ENCODE peak calls at places on chromosome 7, in six cellular contexts. L is breast epithelium, H is stomach, Q is HCT116, M is spleen, X is thyroid gland. P is an unnamed sample.

GRCh38 chr7:86963599-86964230 is 95.7 kb downstream of the ELAPOR2 start:
- DNase-seq in L (no peak), H (no peak), Q (no peak), M (no peak), X (no peak), P (no peak)

GRCh38 chr7:155052982-155053381 is 17.1 kb upstream of the HTR5A start:
- DNase-seq in L (no peak), H (no peak), Q (no peak), M (no peak), X (no peak), P (no peak)

GRCh38 chr7:4248295-4248694 is 433.8 kb upstream of the FOXK1 start:
- DNase-seq in L (no peak), H (no peak), Q (no peak), M (no peak), X (no peak), P (no peak)

GRCh38 chr7:130996841-130997231 is 262.8 kb upstream of the KLF14 start:
- DNase-seq in L (peak; percentile 57), H (peak; percentile 86), Q (peak; percentile 80), M (peak; percentile 80), X (peak; percentile 93), P (no peak)

GRCh38 chr7:124765401-124766352 is at the start of gene GPR37:
- DNase-seq in L (peak; percentile 41), H (peak; percentile 48), Q (peak; percentile 32), M (peak; percentile 73), X (peak; percentile 34), P (no peak)

GRCh38 chr7:47100815-47101435 is 481.0 kb downstream of the TNS3 start:
- DNase-seq in L (no peak), H (peak; percentile 65), Q (peak; percentile 61), M (no peak), X (peak; percentile 58), P (no peak)

GRCh38 chr7:73647725-73648592 is 19.7 kb upstream of the VPS37D start:
- DNase-seq in L (no peak), H (peak; percentile 28), Q (no peak), M (peak; percentile 76), X (peak; percentile 30), P (no peak)

GRCh38 chr7:7221602-7222038 is 39.3 kb downstream of the C1GALT1 start:
- DNase-seq in L (no peak), H (no peak), Q (peak; percentile 71), M (no peak), X (no peak), P (no peak)

GRCh38 chr7:114630186-114630824 is 215.7 kb downstream of the FOXP2 start:
- DNase-seq in L (no peak), H (no peak), Q (no peak), M (no peak), X (no peak), P (no peak)

GRCh38 chr7:140983802-140984201 is 30.9 kb downstream of the MRPS33 start:
- DNase-seq in L (no peak), H (no peak), Q (peak; percentile 8), M (no peak), X (no peak), P (no peak)

GRCh38 chr7:52656098-52656497 is 379.3 kb upstream of the POM121L12 start:
- DNase-seq in L (no peak), H (no peak), Q (no peak), M (no peak), X (no peak), P (no peak)

GRCh38 chr7:127953423-127953822 is 77.8 kb downstream of the LRRC4 start:
- DNase-seq in L (no peak), H (no peak), Q (no peak), M (no peak), X (no peak), P (no peak)

GRCh38 chr7:77799078-77799964 is 748 bp downstream of the PHTF2 start:
- DNase-seq in L (no peak), H (no peak), Q (peak; percentile 6), M (peak; percentile 92), X (peak; percentile 31), P (peak; percentile 73)

GRCh38 chr7:80078159-80078731 is 56.4 kb upstream of the GNAI1 start:
- DNase-seq in L (no peak), H (no peak), Q (no peak), M (no peak), X (no peak), P (no peak)

GRCh38 chr7:144854839-144855424 is 19.1 kb upstream of the TPK1 start:
- DNase-seq in L (no peak), H (no peak), Q (peak; percentile 42), M (no peak), X (no peak), P (no peak)

GRCh38 chr7:105261689-105262088 is 127.0 kb downstream of the SRPK2 start:
- DNase-seq in L (no peak), H (no peak), Q (no peak), M (no peak), X (no peak), P (no peak)

GRCh38 chr7:47763063-47763974 is 181.4 kb upstream of the TNS3 start:
- DNase-seq in L (peak; percentile 15), H (no peak), Q (no peak), M (no peak), X (no peak), P (no peak)

GRCh38 chr7:117750612-117751563 is 122.4 kb downstream of the CTTNBP2 start:
- DNase-seq in L (no peak), H (no peak), Q (no peak), M (no peak), X (no peak), P (no peak)

GRCh38 chr7:522071-522937 is 2.7 kb upstream of the PDGFA start:
- DNase-seq in L (no peak), H (peak; percentile 81), Q (no peak), M (no peak), X (peak; percentile 24), P (peak; percentile 69)

GRCh38 chr7:12028508-12028907 is 182.6 kb upstream of the TMEM106B start:
- DNase-seq in L (no peak), H (no peak), Q (no peak), M (no peak), X (no peak), P (no peak)

GRCh38 chr7:150322833-150323681 is at the start of the genes ACTR3C and LRRC61:
- DNase-seq in L (no peak), H (peak; percentile 75), Q (no peak), M (peak; percentile 93), X (peak; percentile 67), P (peak; percentile 75)

GRCh38 chr7:50822716-50823115 is 40.0 kb upstream of the GRB10 start:
- DNase-seq in L (no peak), H (no peak), Q (no peak), M (no peak), X (no peak), P (no peak)

GRCh38 chr7:35799846-35800717 is 775 bp upstream of the SEPTIN7 start:
- DNase-seq in L (peak; percentile 72), H (peak; percentile 83), Q (no peak), M (peak; percentile 96), X (peak; percentile 86), P (peak; percentile 91)

GRCh38 chr7:137977173-137977572 is 24.7 kb downstream of the CREB3L2 start:
- DNase-seq in L (no peak), H (no peak), Q (no peak), M (no peak), X (no peak), P (no peak)

GRCh38 chr7:66076459-66077329 is 1.1 kb downstream of the ASL start:
- DNase-seq in L (no peak), H (peak; percentile 66), Q (no peak), M (peak; percentile 73), X (no peak), P (no peak)

GRCh38 chr7:100966542-100967291 is 2.6 kb upstream of the MUC12 start:
- DNase-seq in L (no peak), H (no peak), Q (no peak), M (no peak), X (no peak), P (no peak)
- TF ChIP-seq POLR2A in L (no peak), H (no peak), Q (no peak), M (no peak), X (no peak), P (no peak)

GRCh38 chr7:135159359-135160087 is 11.0 kb downstream of the CYREN start:
- DNase-seq in L (no peak), H (no peak), Q (no peak), M (no peak), X (no peak), P (no peak)
- H3K27ac ChIP-seq in L (peak overlapping the region; percentile 63), H (no peak overlapping the region), Q (peak overlapping the region; percentile 50), M (peak overlapping the region; percentile 81), X (peak overlapping the region; percentile 57), P (no peak overlapping the region)

GRCh38 chr7:132542895-132543294 is 33.4 kb downstream of the PLXNA4 start:
- DNase-seq in L (no peak), H (no peak), Q (no peak), M (no peak), X (no peak), P (no peak)

GRCh38 chr7:132545756-132546155 is 30.5 kb downstream of the PLXNA4 start:
- DNase-seq in L (no peak), H (no peak), Q (no peak), M (no peak), X (no peak), P (no peak)

GRCh38 chr7:132544025-132544424 is 32.2 kb downstream of the PLXNA4 start:
- DNase-seq in L (no peak), H (no peak), Q (no peak), M (no peak), X (no peak), P (no peak)

GRCh38 chr7:132546366-132547145 is 29.7 kb downstream of the PLXNA4 start:
- DNase-seq in L (no peak), H (no peak), Q (no peak), M (no peak), X (no peak), P (no peak)

DNA sequence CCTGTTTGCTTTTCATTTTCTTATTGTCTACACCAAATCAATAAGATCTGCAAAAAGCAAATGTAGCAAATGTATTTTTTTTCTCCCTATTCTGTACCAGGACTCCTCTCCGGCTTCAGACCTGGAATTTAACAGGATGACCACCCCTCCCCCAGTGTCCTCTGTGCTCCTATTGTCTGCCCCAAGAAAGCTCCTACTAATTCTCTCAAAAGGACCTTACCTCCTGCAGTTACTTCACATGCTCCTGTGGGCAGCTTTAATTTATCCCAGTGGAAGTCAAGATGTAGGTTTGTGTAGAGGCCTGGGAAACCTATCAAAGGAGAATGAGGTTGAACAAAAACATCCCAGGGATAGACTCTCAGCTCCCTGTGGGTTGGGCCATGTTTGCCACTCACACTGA is 31.3 kb downstream of the PLXNA4 start:
- DNase-seq in L (no peak), H (no peak), Q (no peak), M (no peak), X (no peak), P (no peak)
- H3K4me3 ChIP-seq in L (no peak overlapping the region), H (no peak overlapping the region), Q (no peak overlapping the region), M (no peak overlapping the region), X (no peak overlapping the region), P (no peak overlapping the region)

DNA sequence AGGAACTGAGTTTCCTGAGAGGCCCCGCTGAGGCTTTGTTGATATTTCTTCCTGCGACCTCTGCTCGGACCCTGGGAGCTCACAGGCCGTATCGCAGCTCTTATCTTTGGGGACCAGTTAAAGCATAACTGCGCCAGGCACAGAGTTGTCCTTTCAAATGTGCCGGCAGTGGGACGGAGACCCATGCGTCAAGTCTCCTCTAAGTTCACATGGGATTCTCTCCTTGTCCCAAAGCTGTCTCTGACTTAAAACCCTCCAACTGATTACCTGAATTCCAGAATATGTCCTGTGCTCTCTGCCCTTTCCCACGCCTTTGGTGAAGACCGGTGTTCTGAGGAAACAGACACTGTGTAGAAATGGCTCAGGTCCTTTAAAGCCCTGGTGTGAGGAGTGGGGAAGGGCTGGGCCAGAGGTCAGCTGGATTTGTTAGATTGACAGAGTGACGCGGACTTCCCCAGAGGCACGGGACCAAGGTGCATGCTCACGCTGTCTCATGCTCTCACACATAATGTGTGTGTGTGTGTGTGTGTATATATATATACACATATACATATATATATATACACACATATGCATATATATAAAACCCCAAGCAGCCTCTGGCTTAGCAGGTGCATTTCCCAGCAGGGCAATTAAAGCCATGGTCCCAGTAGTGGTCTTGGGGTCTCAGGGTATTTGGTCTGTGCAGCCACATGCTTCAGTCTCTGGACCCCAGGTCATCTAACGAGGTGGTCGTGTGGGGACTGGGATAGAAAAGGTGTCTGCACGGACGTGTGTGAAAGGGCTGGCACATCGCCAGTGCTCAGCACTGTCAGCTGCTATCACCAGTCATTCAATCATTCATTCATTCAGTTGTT is 170.0 kb downstream of the EGFR start:
- DNase-seq in L (no peak), H (peak; percentile 45), Q (no peak), M (no peak), X (no peak), P (peak; percentile 46)
- TF ChIP-seq POLR2A in L (no peak), H (no peak), Q (no peak), M (no peak), X (no peak), P (no peak)

P was measured in ovary.